ENCODE peak calls at places on chromosomes 6 and 20, in five cellular contexts. K is heart left ventricle, L is mesendoderm, P is hippocampal formation, R is lower leg skin. I is an unnamed sample.
A peak's percentile ranks its signal among the peaks of the same experiment; 100 is the strongest.

GRCh38 chr6:52152692-52153091 is 33.5 kb upstream of the IL17A start:
- DNase-seq in L (peak; percentile 37), P (no peak), R (no peak), K (no peak), I (no peak)

GRCh38 chr6:3750324-3751018 is 1.0 kb downstream of the PXDC1 start:
- DNase-seq in P (peak; percentile 73), L (peak; percentile 58), R (peak; percentile 91), K (peak; percentile 89), I (peak; percentile 88)

GRCh38 chr6:134707342-134707982 is 242.4 kb downstream of the ALDH8A1 start:
- DNase-seq in R (no peak), P (no peak), K (no peak), L (peak; percentile 97), I (no peak)

GRCh38 chr20:58645277-58645968 is 5.7 kb upstream of the STX16 start:
- DNase-seq in L (no peak), P (no peak), R (no peak), K (no peak), I (peak; percentile 41)

GRCh38 chr6:163413345-163414116 is 987 bp upstream of the QKI start:
- DNase-seq in R (peak; percentile 84), L (peak; percentile 88), K (peak; percentile 90), P (peak; percentile 87), I (peak; percentile 90)

GRCh38 chr6:109456710-109457595 is 1.4 kb upstream of the MICAL1 start:
- DNase-seq in K (peak; percentile 75), L (no peak), R (peak; percentile 77), P (peak; percentile 27), I (peak; percentile 78)

GRCh38 chr20:25525857-25526256 is 59.5 kb downstream of the NINL start:
- DNase-seq in P (no peak), L (no peak), K (no peak), R (no peak), I (no peak)

GRCh38 chr6:136546321-136546720 is 3.9 kb downstream of the MAP7 start:
- DNase-seq in P (no peak), K (no peak), R (no peak), L (peak; percentile 10), I (no peak)

GRCh38 chr6:136059308-136059707 is 190.8 kb downstream of the MTFR2 start:
- DNase-seq in P (peak; percentile 18), L (no peak), K (peak; percentile 50), R (no peak), I (peak; percentile 62)

GRCh38 chr20:52490715-52491430 is 299.3 kb upstream of the ZFP64 start:
- DNase-seq in K (no peak), P (no peak), R (no peak), L (peak; percentile 85), I (no peak)

GRCh38 chr20:19761853-19762252 is 3.8 kb downstream of the RIN2 start:
- DNase-seq in P (no peak), R (no peak), L (no peak), K (no peak), I (no peak)

GRCh38 chr6:134878136-134878535 is 71.8 kb downstream of the ALDH8A1 start:
- DNase-seq in R (no peak), K (no peak), P (no peak), L (peak; percentile 35), I (no peak)

GRCh38 chr20:64095455-64095854 is 11.3 kb upstream of the LKAAEAR1 start:
- DNase-seq in R (no peak), K (no peak), L (no peak), P (no peak), I (no peak)

GRCh38 chr6:37426058-37426944 is 6.7 kb upstream of the CMTR1 start:
- DNase-seq in P (no peak), R (no peak), L (no peak), K (no peak), I (no peak)

GRCh38 chr6:6734463-6735455 is 146.2 kb downstream of the LY86 start:
- DNase-seq in R (no peak), P (no peak), K (no peak), L (no peak), I (peak; percentile 16)